ENCODE peak calls at places on chromosomes 12 and 14, in eight cellular contexts. Z is hypothalamus; Q is mammary epithelial cell; I is activated T-helper 9 cell treated with anti-CD3 and anti-CD28 coated beads, Interleukin-2, amount 50 U/mL, for 16 hours; K is HFF-Myc; J is NCI-H774; V is ascending aorta; U is stimulated activated CD8-positive, alpha-beta memory T cell treated with anti-CD3 and anti-CD28 coated beads, Interleukin-2, amount 100 ng/mL, for 1 hour. H is an unnamed sample.

GRCh38 chr12:95836185-95836609 is 22.6 kb upstream of the SNRPF start:
- DNase-seq in U (no peak), K (peak; percentile 22), J (peak; percentile 55), Z (no peak), I (no peak), V (no peak), Q (peak; percentile 80), H (no peak)

GRCh38 chr14:68464716-68465115 is 328.2 kb downstream of the ZFP36L1 start:
- DNase-seq in Q (peak; percentile 86), J (no peak), Z (no peak), K (no peak), I (no peak), V (no peak), U (no peak), H (no peak)

GRCh38 chr14:75911883-75912282 is 69.9 kb downstream of the TGFB3 start:
- DNase-seq in I (no peak), U (no peak), V (no peak), J (no peak), Q (no peak), Z (no peak), K (no peak), H (no peak)

GRCh38 chr14:71166434-71166833 is 259.2 kb downstream of the PCNX1 start:
- DNase-seq in I (no peak), K (peak; percentile 70), Q (peak; percentile 77), Z (no peak), J (no peak), V (no peak), U (no peak), H (no peak)

GRCh38 chr12:107818984-107819383 is 44.5 kb downstream of the ASCL4 start:
- DNase-seq in U (no peak), J (no peak), Z (no peak), K (peak; percentile 6), V (no peak), I (no peak), Q (peak; percentile 5), H (no peak)

GRCh38 chr14:103207404-103208072 is 84.3 kb downstream of the TNFAIP2 start:
- DNase-seq in J (no peak), K (no peak), V (no peak), I (no peak), Z (no peak), U (no peak), Q (no peak), H (no peak)

GRCh38 chr12:78530065-78530765 is 334.4 kb upstream of the SYT1 start:
- DNase-seq in K (no peak), Q (peak; percentile 4), Z (no peak), V (no peak), J (no peak), U (no peak), I (no peak), H (no peak)

GRCh38 chr12:103850429-103850828 is 9.4 kb upstream of the NT5DC3 start:
- DNase-seq in U (no peak), I (no peak), Z (no peak), V (no peak), J (no peak), Q (no peak), K (no peak), H (no peak)

H was measured in KG1.